ENCODE peak calls at places on chromosome X, in six cellular contexts. S, G, R, L, F and K are unnamed samples.

GRCh38 chrX:636971-637659 is 6.5 kb downstream of the SHOX start:
- DNase-seq in S (no peak), G (no peak), R (no peak), L (no peak), F (no peak), K (peak)

GRCh38 chrX:74426071-74426470 is 4.8 kb downstream of the SLC16A2 start:
- DNase-seq in S (no peak), G (no peak), R (no peak), L (no peak), F (no peak), K (peak)

GRCh38 chrX:107721966-107722707 is 53.5 kb downstream of the TSC22D3 start:
- DNase-seq in S (no peak), G (no peak), R (no peak), L (no peak), F (no peak), K (no peak)

GRCh38 chrX:22237479-22237878 is 35.2 kb upstream of the CBLL2 start:
- DNase-seq in S (no peak), G (no peak), R (no peak), L (no peak), F (no peak), K (no peak)

GRCh38 chrX:131854586-131854985 is 168.5 kb upstream of the STK26 start:
- DNase-seq in S (no peak), G (no peak), R (no peak), L (no peak), F (no peak), K (no peak)

GRCh38 chrX:19595036-19595435 is 79.7 kb upstream of the MAP3K15 start:
- DNase-seq in S (no peak), G (no peak), R (no peak), L (no peak), F (no peak), K (no peak)

GRCh38 chrX:49120104-49120503 is 3.4 kb downstream of the GPKOW start:
- DNase-seq in S (no peak), G (no peak), R (no peak), L (no peak), F (no peak), K (no peak)

GRCh38 chrX:19811807-19812604 is 75.4 kb downstream of the SH3KBP1 start:
- DNase-seq in S (no peak), G (no peak), R (no peak), L (no peak), F (peak), K (no peak)

GRCh38 chrX:124240422-124240821 is 92.0 kb upstream of the TEX13D start:
- DNase-seq in S (no peak), G (no peak), R (no peak), L (no peak), F (no peak), K (no peak)

GRCh38 chrX:134669378-134670098 is 11.3 kb upstream of the PLAC1 start:
- DNase-seq in S (peak), G (no peak), R (no peak), L (no peak), F (no peak), K (no peak)

GRCh38 chrX:74535633-74536141 is 78.7 kb downstream of the RLIM start:
- DNase-seq in S (peak), G (no peak), R (peak), L (peak), F (peak), K (peak)

GRCh38 chrX:113759422-113759821 is 824.5 kb upstream of the HTR2C start:
- DNase-seq in S (no peak), G (no peak), R (no peak), L (no peak), F (no peak), K (no peak)

GRCh38 chrX:1673337-1673736 is 58.5 kb downstream of the ASMT start:
- DNase-seq in S (peak), G (no peak), R (peak), L (peak), F (no peak), K (no peak)
- TF ChIP-seq CTCF in S (peak), G (peak), R (peak), L (peak), F (no peak), K (peak)

DNA sequence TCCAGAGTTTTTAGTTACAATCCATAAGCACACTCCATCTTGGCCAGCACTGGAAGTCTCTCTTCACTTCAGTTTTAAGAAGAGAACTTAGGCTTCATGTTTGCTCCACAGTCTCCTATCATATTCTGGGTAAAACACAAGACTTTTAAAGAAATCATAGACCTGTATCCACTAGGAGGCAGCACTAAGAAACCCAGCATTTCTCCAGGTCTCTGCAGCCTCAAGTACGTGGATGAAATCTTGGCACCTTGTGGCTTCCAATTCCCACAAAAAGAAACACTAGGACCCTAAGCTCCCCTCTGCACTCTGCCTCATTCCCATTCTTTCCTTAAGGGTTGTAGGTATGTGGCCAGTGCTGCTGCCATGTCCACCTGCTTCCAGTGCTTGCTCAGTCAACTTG is 367.3 kb upstream of the CASK start:
- DNase-seq in S (no peak), G (no peak), R (no peak), L (no peak), F (no peak), K (no peak)
- TF ChIP-seq CTCF in S (no peak), G (no peak), R (peak), L (peak), F (no peak), K (peak)

GRCh38 chrX:153793291-153793690 is 884 bp downstream of the IDH3G start:
- DNase-seq in S (no peak), G (no peak), R (no peak), L (no peak), F (no peak), K (no peak)

GRCh38 chrX:153792368-153792767 is 1.8 kb downstream of the IDH3G start:
- DNase-seq in S (no peak), G (no peak), R (no peak), L (no peak), F (no peak), K (no peak)

GRCh38 chrX:153791104-153791852 is 2.9 kb downstream of the IDH3G start:
- DNase-seq in S (no peak), G (no peak), R (no peak), L (no peak), F (no peak), K (no peak)

GRCh38 chrX:153794897-153795816 is 689 bp downstream of the SSR4 start:
- DNase-seq in S (peak), G (no peak), R (no peak), L (no peak), F (no peak), K (no peak)

DNA sequence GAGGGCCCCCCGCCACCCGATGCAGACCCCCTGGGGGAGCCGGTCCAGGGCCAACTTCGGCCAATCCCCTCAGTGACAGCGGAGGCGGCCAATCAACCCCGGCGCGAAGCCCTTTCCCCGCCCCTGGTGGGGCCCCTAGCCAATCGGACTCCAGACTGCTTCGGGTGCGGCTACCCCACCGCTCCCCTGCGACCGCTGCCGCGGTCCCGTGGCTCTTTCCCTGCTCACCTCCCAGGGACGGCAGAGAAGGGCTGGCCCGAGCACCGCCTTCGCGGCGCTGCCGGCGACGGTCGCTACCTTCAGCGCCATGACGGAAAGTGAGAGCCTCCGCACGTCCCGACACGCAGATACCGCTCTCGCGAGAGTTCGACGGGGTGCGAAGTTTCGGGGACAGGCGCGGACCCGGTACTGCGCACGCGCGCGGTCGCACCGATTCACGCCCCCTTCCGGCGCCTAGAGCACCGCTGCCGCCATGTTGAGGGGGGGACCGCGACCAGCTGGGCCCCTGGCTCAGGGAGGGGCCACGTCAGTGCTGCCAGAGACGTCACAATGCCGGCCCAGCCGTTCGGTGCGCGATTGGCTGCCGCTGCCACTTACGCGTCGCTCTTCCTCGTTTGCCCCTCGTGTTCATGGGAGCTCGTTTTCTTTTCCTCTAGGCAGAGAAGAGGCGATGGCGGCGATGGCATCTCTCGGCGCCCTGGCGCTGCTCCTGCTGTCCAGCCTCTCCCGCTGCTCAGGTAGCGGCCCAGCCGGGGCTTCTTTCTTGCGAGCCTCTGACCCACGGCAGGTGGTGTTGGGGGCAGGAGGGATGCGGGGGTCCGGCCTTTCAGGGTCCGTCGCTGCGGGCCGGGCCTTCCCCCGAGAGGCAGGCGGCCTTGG is at the start of the genes IDH3G and SSR4:
- DNase-seq in S (peak), G (peak), R (peak), L (peak), F (peak), K (peak)
- TF ChIP-seq CTCF in S (no peak), G (no peak), R (peak), L (no peak), F (no peak), K (peak)

GRCh38 chrX:8845060-8845459 is 43.9 kb upstream of the FAM9A start:
- DNase-seq in S (no peak), G (no peak), R (no peak), L (no peak), F (no peak), K (no peak)
- TF ChIP-seq CTCF in S (no peak), G (no peak), R (no peak), L (no peak), F (no peak), K (peak)